ENCODE peak calls at places on chromosomes 12 and 14, in seven cellular contexts. J is MCF 10A, N is type B pancreatic cell, E is HCT116, U is mucosa of descending colon, V is IMR-90, G is heart right ventricle. D is an unnamed sample.

GRCh38 chr12:5083955-5084849 is 40.5 kb downstream of the KCNA5 start:
- DNase-seq in J (peak), N (no peak), E (peak), U (no peak), V (peak), G (no peak), D (no peak)

GRCh38 chr12:34294671-34295365 is 272.5 kb downstream of the ALG10 start:
- DNase-seq in J (no peak), N (no peak), E (no peak), U (peak), V (no peak), G (peak), D (no peak)

GRCh38 chr14:99518441-99519346 is 37.5 kb downstream of the CCNK start:
- DNase-seq in J (peak), N (peak), E (peak), U (peak), V (peak), G (peak), D (peak)

GRCh38 chr14:22780941-22781605 is 14.6 kb downstream of the OXA1L start:
- DNase-seq in J (no peak), N (no peak), E (no peak), U (no peak), V (peak), G (no peak), D (no peak)

GRCh38 chr12:42691991-42692557 is 102.5 kb upstream of the PRICKLE1 start:
- DNase-seq in J (no peak), N (no peak), E (no peak), U (no peak), V (no peak), G (no peak), D (no peak)

GRCh38 chr12:80648866-80649265 is 58.6 kb upstream of the MYF6 start:
- DNase-seq in J (peak), N (no peak), E (no peak), U (no peak), V (peak), G (no peak), D (no peak)

GRCh38 chr12:30796508-30796780 is 41.7 kb upstream of the CAPRIN2 start:
- DNase-seq in J (peak), N (no peak), E (no peak), U (peak), V (peak), G (peak), D (no peak)

GRCh38 chr14:93346926-93347721 is at the start of gene COX8C:
- DNase-seq in J (no peak), N (no peak), E (no peak), U (no peak), V (no peak), G (no peak), D (no peak)

GRCh38 chr12:32671930-32672785 is 6.9 kb upstream of the DNM1L start:
- DNase-seq in J (peak), N (no peak), E (peak), U (no peak), V (peak), G (no peak), D (no peak)

DNA sequence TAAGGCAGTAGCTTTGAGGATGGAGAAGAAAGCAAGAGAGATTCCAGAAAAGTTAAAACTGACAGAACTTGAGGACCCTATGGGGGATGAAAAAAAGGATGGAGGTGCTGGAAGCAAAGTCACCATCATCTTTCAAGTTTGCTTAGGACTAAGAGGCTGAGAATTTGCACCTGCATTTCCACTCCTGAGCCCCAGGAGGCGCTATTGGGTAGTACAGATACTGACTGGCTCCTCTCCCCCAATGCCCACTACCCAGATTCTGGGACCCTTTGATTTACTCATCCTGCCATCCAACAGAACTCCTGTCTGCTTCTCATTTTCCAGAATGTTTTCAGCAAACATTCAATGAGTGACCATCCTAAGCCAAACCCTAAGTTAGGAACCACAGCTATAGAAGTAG is 34.0 kb upstream of the CMKLR1 start:
- DNase-seq in J (no peak), N (no peak), E (no peak), U (no peak), V (no peak), G (no peak), D (no peak)
- TF ChIP-seq CTCF in J (peak), N (peak), E (peak), U (no peak), V (no peak), G (no peak), D (no peak)

GRCh38 chr12:10501031-10501430 is 4.7 kb upstream of the EIF2S3B start:
- DNase-seq in J (peak), N (no peak), E (peak), U (no peak), V (no peak), G (no peak), D (no peak)
- TF ChIP-seq CTCF in J (peak), N (no peak), E (peak), U (no peak), V (peak), G (no peak), D (peak)

DNA sequence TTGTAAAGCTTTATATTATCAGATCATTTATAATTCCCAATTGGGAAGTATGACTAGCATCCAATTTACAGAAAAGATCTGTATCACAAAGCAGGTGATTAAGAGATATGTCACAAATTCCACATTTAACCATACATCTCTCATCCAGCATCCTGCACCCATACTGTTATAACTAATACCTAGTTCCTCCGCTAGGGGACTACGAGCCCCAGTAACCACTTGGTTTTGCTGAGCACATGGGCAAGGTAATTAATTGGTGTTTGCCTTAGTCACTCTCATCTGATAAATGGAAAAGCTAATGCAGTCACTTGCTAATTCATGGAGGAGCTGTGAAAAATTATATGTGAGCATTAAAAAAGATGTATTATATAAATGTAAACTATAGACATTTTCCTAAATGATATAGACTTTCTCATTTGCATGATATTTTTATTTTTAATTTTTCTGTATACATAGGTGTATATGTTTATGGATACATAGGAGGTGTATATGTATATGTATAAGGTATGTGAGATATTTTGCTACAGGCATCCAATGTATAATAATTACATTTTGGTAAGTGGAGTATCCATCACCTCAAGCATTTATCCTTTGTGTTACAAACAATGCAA is 1031.8 kb downstream of the GALC start:
- DNase-seq in J (peak), N (no peak), E (no peak), U (no peak), V (peak), G (no peak), D (no peak)
- TF ChIP-seq CTCF in J (peak), N (peak), E (peak), U (no peak), V (peak), G (peak), D (no peak)

DNA sequence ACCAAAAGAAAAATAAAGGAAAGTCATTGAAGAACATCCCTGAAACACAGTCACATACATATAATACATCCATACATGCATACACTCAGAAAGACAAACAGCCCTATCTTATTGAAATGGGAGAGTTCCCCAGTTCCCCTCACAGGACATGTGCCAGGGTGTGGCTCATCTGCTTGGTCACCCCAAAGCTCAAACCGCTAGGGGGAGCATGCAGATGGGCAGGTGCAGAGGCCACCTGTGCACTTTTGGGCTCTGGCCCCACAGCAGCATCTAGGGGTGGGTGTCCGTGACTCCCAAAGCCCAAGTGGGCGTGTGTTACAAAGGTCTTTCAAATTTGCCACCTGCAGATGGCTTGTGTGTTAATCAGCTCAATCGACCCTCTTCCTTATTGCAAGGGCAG is 75.2 kb downstream of the CMAS start:
- DNase-seq in J (peak), N (no peak), E (peak), U (peak), V (no peak), G (no peak), D (no peak)
- TF ChIP-seq CTCF in J (no peak), N (no peak), E (peak), U (no peak), V (no peak), G (peak), D (no peak)

GRCh38 chr12:26646571-26646970 is 186.4 kb downstream of the ITPR2 start:
- DNase-seq in J (no peak), N (no peak), E (no peak), U (no peak), V (peak), G (no peak), D (no peak)
- TF ChIP-seq CTCF in J (no peak), N (no peak), E (no peak), U (no peak), V (no peak), G (no peak), D (no peak)

GRCh38 chr12:108063192-108063591 is 65.9 kb upstream of the WSCD2 start:
- DNase-seq in J (peak), N (no peak), E (peak), U (no peak), V (no peak), G (no peak), D (no peak)
- TF ChIP-seq CTCF in J (peak), N (peak), E (peak), U (no peak), V (peak), G (peak), D (peak)

DNA sequence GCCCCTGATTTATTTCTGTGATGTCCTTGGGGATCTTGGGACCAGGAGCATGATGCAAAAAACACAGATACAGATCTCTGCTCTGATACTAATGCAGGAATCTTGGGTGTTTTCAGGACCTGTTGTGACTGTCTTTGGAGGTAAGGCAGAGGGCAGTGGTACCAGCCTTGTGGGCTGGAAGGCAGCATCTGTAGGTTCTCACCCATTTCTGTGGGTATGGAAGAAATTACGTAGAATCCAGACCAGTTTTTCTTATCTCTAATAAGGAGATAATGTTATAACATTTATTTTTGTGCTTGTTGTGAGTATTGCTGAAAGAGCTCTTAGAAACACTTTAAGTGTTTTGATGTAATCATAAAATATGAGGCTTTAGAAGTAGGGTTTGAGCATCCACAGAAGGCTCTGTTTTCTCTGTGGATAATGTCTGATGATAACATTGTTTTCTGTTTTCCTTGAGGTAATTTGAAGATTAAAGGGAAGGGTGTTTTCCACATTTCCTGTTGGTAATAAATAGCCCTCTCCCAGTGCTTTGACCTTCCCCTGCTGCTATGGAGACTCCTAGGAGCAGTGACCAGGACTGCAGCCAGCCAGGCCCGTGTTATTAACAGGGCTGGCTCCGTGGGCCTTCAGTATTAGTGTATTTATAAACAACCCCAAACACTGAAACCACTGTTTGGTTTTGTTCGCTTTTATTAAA is 9.4 kb upstream of the DCP1B start:
- DNase-seq in J (no peak), N (no peak), E (no peak), U (no peak), V (peak), G (peak), D (no peak)
- TF ChIP-seq CTCF in J (no peak), N (no peak), E (no peak), U (no peak), V (no peak), G (no peak), D (no peak)

D was measured in Peyer's patch.